ENCODE peak calls at places on chromosome 2, in nine cellular contexts. E is testis, J is lung, N is epithelial cell of proximal tubule, Y is mammary epithelial cell, R is SK-N-SH, F is progenitor cell of endocrine pancreas, M is cardiac muscle cell, D is neural crest cell. V is an unnamed sample.

GRCh38 chr2:110153416-110153815 is 37.8 kb upstream of the MALL start:
- DNase-seq in E (no peak), J (no peak), N (no peak), Y (peak), R (no peak), F (no peak), M (no peak), D (no peak), V (no peak)

GRCh38 chr2:164882276-164882675 is 40.7 kb upstream of the COBLL1 start:
- DNase-seq in E (peak), J (no peak), N (no peak), Y (no peak), R (no peak), F (no peak), M (no peak), D (no peak), V (no peak)

GRCh38 chr2:201180010-201180409 is 2.9 kb upstream of the CASP10 start:
- DNase-seq in E (no peak), J (no peak), N (no peak), Y (no peak), R (no peak), F (no peak), M (no peak), D (no peak), V (no peak)

GRCh38 chr2:96143848-96144480 is 1.3 kb downstream of the DUSP2 start:
- DNase-seq in E (no peak), J (no peak), N (no peak), Y (no peak), R (no peak), F (peak), M (no peak), D (no peak), V (no peak)

GRCh38 chr2:227079726-227080125 is 84.3 kb downstream of the COL4A4 start:
- DNase-seq in E (no peak), J (no peak), N (no peak), Y (no peak), R (no peak), F (no peak), M (no peak), D (no peak), V (no peak)

GRCh38 chr2:177038772-177039484 is 173.7 kb upstream of the HNRNPA3 start:
- DNase-seq in E (no peak), J (no peak), N (no peak), Y (no peak), R (peak), F (no peak), M (no peak), D (no peak), V (no peak)

GRCh38 chr2:173989160-173989885 is 24.1 kb upstream of the SP3 start:
- DNase-seq in E (no peak), J (no peak), N (no peak), Y (no peak), R (no peak), F (no peak), M (no peak), D (no peak), V (no peak)

GRCh38 chr2:226183550-226183949 is 616.1 kb downstream of the IRS1 start:
- DNase-seq in E (no peak), J (no peak), N (no peak), Y (no peak), R (no peak), F (no peak), M (no peak), D (no peak), V (no peak)

GRCh38 chr2:197539734-197540133 is 23.9 kb downstream of the MOB4 start:
- DNase-seq in E (no peak), J (no peak), N (no peak), Y (no peak), R (no peak), F (no peak), M (no peak), D (no peak), V (no peak)

GRCh38 chr2:237883951-237884392 is 24.5 kb downstream of the RAMP1 start:
- DNase-seq in E (no peak), J (no peak), N (no peak), Y (no peak), R (peak), F (no peak), M (no peak), D (no peak), V (no peak)

GRCh38 chr2:224366269-224366668 is 35.6 kb downstream of the FAM124B start:
- DNase-seq in E (no peak), J (no peak), N (no peak), Y (no peak), R (no peak), F (no peak), M (no peak), D (no peak), V (no peak)

DNA sequence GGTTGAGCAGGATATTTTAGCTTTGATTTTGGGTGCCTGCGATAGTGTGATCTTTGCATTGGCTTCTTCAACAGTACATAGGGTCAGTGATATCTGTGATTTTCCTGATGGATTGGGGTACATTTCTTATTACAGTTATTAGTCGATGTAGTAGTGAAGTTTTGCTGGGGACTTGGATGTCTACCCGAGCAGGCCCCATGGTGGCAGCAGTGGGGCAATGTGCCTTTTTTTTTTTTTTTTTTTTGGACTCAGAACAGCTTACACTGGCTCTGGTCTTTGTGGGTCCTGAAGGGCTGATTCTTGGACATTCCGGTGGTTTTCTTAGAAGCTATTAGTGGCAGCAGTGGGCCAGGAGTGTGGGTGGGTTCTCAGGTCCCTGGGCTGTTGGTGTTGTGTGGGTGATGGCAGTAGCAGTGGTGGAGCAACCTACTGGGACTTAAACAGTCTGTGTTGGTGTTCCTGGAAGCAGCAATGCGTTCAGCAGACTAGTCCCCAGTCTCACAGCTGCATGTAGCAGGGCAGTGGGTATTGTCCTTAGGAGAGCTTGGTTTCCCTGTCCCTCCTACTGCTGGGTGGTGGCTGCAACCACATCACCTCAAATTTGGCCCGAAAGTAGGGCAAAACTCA is 53.7 kb upstream of the SLC4A10 start:
- DNase-seq in E (no peak), J (no peak), N (no peak), Y (no peak), R (no peak), F (no peak), M (no peak), D (no peak), V (no peak)
- TF ChIP-seq CTCF in E (no peak), J (no peak), N (peak), Y (peak), R (peak), F (peak), M (no peak), D (peak), V (no peak)

GRCh38 chr2:36693825-36694224 is 2.7 kb upstream of the VIT start:
- DNase-seq in E (no peak), J (no peak), N (no peak), Y (no peak), R (no peak), F (no peak), M (no peak), D (no peak), V (no peak)

GRCh38 chr2:36697424-36698066 is 1.0 kb downstream of the VIT start:
- DNase-seq in E (no peak), J (no peak), N (no peak), Y (no peak), R (no peak), F (no peak), M (no peak), D (no peak), V (no peak)

GRCh38 chr2:36698978-36699377 is 2.5 kb downstream of the VIT start:
- DNase-seq in E (no peak), J (no peak), N (no peak), Y (no peak), R (no peak), F (no peak), M (no peak), D (no peak), V (no peak)

GRCh38 chr2:36696533-36696932 is at the start of gene VIT:
- DNase-seq in E (no peak), J (no peak), N (no peak), Y (no peak), R (no peak), F (no peak), M (no peak), D (no peak), V (no peak)

GRCh38 chr2:36695746-36696415 is 626 bp upstream of the VIT start:
- DNase-seq in E (no peak), J (no peak), N (no peak), Y (peak), R (peak), F (no peak), M (no peak), D (no peak), V (no peak)
- TF ChIP-seq CTCF in E (no peak), J (no peak), N (peak), Y (peak), R (peak), F (no peak), M (peak), D (no peak), V (peak)

GRCh38 chr2:43593241-43593640 is 2.6 kb downstream of the THADA start:
- DNase-seq in E (no peak), J (peak), N (no peak), Y (no peak), R (no peak), F (no peak), M (no peak), D (no peak), V (no peak)

GRCh38 chr2:43594875-43595274 is 963 bp downstream of the THADA start:
- DNase-seq in E (no peak), J (no peak), N (no peak), Y (no peak), R (no peak), F (no peak), M (no peak), D (no peak), V (no peak)

GRCh38 chr2:43595603-43596412 is at the start of gene THADA:
- DNase-seq in E (peak), J (peak), N (peak), Y (peak), R (peak), F (peak), M (peak), D (peak), V (peak)

GRCh38 chr2:43592443-43592842 is 3.4 kb downstream of the THADA start:
- DNase-seq in E (no peak), J (no peak), N (no peak), Y (no peak), R (no peak), F (no peak), M (no peak), D (no peak), V (no peak)
- TF ChIP-seq CTCF in E (no peak), J (no peak), N (no peak), Y (no peak), R (peak), F (no peak), M (no peak), D (no peak), V (peak)

DNA sequence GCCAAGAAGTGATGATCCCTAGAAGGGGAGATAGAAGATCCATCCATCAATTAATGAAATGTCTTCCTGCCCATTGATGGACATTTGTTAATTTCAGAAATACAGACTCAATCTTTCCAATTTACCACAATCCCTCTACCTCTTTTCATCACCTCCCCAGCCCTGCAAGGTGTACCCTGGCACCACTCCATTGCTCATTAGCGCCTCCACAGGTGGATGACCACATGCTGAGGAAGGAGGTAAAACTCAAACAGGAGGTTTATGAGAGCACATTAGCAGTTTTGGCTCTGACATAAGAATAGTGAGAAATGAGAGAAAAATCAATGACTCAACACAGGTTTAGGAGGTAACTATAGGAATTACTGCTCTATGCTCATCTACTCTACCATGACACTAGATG is 208.0 kb downstream of the C1D start:
- DNase-seq in E (no peak), J (no peak), N (no peak), Y (no peak), R (no peak), F (no peak), M (no peak), D (no peak), V (no peak)
- TF ChIP-seq CTCF in E (no peak), J (no peak), N (peak), Y (peak), R (peak), F (no peak), M (no peak), D (no peak), V (no peak)

GRCh38 chr2:231926761-231927565 is 767 bp upstream of the NPPC start:
- DNase-seq in E (peak), J (no peak), N (no peak), Y (no peak), R (peak), F (no peak), M (peak), D (no peak), V (no peak)
- TF ChIP-seq CTCF in E (no peak), J (no peak), N (peak), Y (no peak), R (no peak), F (no peak), M (no peak), D (no peak), V (no peak)

DNA sequence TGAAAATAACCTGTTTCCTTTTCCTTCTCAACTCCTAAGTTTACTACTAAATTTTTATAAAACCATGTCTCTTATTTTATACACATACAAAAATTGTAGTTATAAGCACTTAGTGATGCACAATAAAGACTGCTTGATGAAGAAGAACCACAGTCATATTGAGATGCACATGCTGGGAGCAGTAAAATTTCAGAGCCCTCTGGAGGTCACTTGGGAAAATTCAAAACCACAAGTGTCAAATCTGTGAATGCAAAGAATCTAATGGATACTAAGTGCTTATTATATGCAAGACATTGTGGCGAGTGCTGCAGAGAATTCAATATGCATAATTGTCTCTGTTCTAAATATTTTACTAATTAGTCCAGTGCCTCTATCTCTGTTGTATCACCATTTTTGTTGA is 180.5 kb downstream of the VWC2L start:
- DNase-seq in E (no peak), J (no peak), N (no peak), Y (no peak), R (no peak), F (no peak), M (no peak), D (no peak), V (no peak)
- TF ChIP-seq CTCF in E (no peak), J (no peak), N (peak), Y (peak), R (peak), F (peak), M (no peak), D (peak), V (peak)

DNA sequence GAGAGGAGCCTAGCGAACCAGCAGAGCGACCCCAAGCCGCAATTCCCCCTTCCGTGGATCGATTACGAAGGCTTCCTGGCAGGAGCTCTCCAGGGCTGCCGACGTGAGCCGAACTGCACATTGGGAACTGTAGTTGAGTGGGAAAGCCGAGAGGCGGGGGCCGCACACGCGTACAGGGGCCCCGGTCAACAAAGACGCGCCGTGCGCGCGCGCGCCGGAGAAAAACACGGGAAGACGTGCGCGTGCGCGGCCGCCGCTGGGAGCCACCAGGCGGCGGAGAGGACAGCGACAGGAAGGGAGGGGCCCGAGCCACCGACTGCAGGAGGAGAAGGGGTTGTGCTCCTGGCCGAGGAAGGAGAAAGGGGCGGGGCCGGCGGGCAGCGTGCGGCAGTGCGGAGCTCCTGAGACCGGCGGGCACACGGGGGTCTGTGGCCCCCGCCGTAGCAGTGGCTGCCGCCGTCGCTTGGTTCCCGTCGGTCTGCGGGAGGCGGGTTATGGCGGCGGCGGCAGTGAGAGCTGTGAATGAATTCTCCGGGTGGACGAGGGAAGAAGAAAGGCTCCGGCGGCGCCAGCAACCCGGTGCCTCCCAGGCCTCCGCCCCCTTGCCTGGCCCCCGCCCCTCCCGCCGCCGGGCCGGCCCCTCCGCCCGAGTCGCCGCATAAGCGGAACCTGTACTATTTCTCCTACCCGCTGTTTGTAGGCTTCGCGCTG is at the start of gene SPAST:
- DNase-seq in E (peak), J (peak), N (peak), Y (peak), R (peak), F (peak), M (peak), D (peak), V (peak)
- TF ChIP-seq CTCF in E (peak), J (no peak), N (peak), Y (peak), R (peak), F (peak), M (peak), D (peak), V (peak)

GRCh38 chr2:15544227-15544626 is 16.9 kb downstream of the NBAS start:
- DNase-seq in E (no peak), J (no peak), N (no peak), Y (no peak), R (no peak), F (no peak), M (no peak), D (no peak), V (no peak)
- TF ChIP-seq CTCF in E (no peak), J (no peak), N (no peak), Y (no peak), R (no peak), F (no peak), M (no peak), D (no peak), V (no peak)

GRCh38 chr2:105403785-105404698 is 5.2 kb upstream of the FHL2 start:
- DNase-seq in E (peak), J (no peak), N (peak), Y (peak), R (no peak), F (no peak), M (no peak), D (no peak), V (no peak)
- TF ChIP-seq CTCF in E (no peak), J (no peak), N (peak), Y (peak), R (peak), F (peak), M (peak), D (no peak), V (peak)